ENCODE peak calls at places on chromosome 7, in four cellular contexts. R is T-cell; J is M059J; D is natural killer cell treated with Interleukin-12 subunit alpha and Interleukin-12 subunit beta and Interleukin-15 and Interleukin-18, amount 100 ng/mL, for 72 hours. N is an unnamed sample.

GRCh38 chr7:18685961-18686360 is 190.4 kb downstream of the HDAC9 start:
- DNase-seq in R (no peak), J (peak; percentile 52), D (no peak), N (no peak)

GRCh38 chr7:158289761-158290523 is 297.7 kb downstream of the PTPRN2 start:
- DNase-seq in J (no peak), D (peak; percentile 45), R (no peak), N (no peak)

GRCh38 chr7:39614299-39614698 is 9.1 kb upstream of the RALA start:
- DNase-seq in J (no peak), R (no peak), D (no peak), N (no peak)

GRCh38 chr7:1233328-1234048 is 816 bp downstream of the UNCX start:
- DNase-seq in D (peak; percentile 49), R (no peak), J (no peak), N (no peak)

GRCh38 chr7:70919491-70920073 is 212.4 kb upstream of the GALNT17 start:
- DNase-seq in J (no peak), D (no peak), R (no peak), N (no peak)

GRCh38 chr7:121366852-121367431 is 29.2 kb downstream of the FAM3C start:
- DNase-seq in R (peak; percentile 20), J (peak; percentile 37), D (no peak), N (no peak)

GRCh38 chr7:140155428-140155827 is 21.4 kb downstream of the KDM7A start:
- DNase-seq in J (no peak), D (no peak), R (no peak), N (no peak)

GRCh38 chr7:107068156-107068555 is 23.7 kb downstream of the PRKAR2B start:
- DNase-seq in D (no peak), J (peak; percentile 60), R (no peak), N (no peak)

GRCh38 chr7:111558948-111559347 is 3.3 kb downstream of the IMMP2L start:
- DNase-seq in R (no peak), D (no peak), J (no peak), N (no peak)

GRCh38 chr7:112930787-112931186 is 140.6 kb upstream of the TMEM168 start:
- DNase-seq in J (peak; percentile 75), R (no peak), D (no peak), N (peak; percentile 62)

GRCh38 chr7:8197994-8198698 is 63.8 kb downstream of the ICA1 start:
- DNase-seq in R (peak; percentile 16), D (peak; percentile 69), J (no peak), N (no peak)

GRCh38 chr7:133575726-133576125 is 322.8 kb downstream of the EXOC4 start:
- DNase-seq in J (no peak), R (no peak), D (no peak), N (no peak)

GRCh38 chr7:96414931-96415292 is 93.0 kb upstream of the SLC25A13 start:
- DNase-seq in D (no peak), R (peak; percentile 7), J (peak; percentile 47), N (peak; percentile 34)

GRCh38 chr7:28748934-28749584 is 209.1 kb downstream of the TRIL start:
- DNase-seq in R (no peak), D (no peak), J (peak; percentile 92), N (no peak)

GRCh38 chr7:11552676-11553075 is 279.3 kb downstream of the THSD7A start:
- DNase-seq in D (no peak), J (no peak), R (no peak), N (no peak)

GRCh38 chr7:19982841-19983835 is 209.7 kb upstream of the TMEM196 start:
- DNase-seq in J (peak; percentile 85), D (no peak), R (no peak), N (no peak)

GRCh38 chr7:81831883-81832282 is 62.0 kb upstream of the HGF start:
- DNase-seq in J (no peak), D (no peak), R (no peak), N (no peak)

GRCh38 chr7:44633254-44634186 is 27.1 kb downstream of the OGDH start:
- DNase-seq in R (peak; percentile 75), D (no peak), J (peak; percentile 99), N (peak; percentile 19)

GRCh38 chr7:77504951-77505350 is 32.1 kb upstream of the PTPN12 start:
- DNase-seq in D (no peak), J (no peak), R (no peak), N (no peak)